ENCODE peak calls at places on chromosomes 3 and 15, in eight cellular contexts. L is nephron progenitor cell, Q is MCF 10A, U is dorsolateral prefrontal cortex, N is fibroblast of the aortic adventitia, H is sigmoid colon, Y is gastrocnemius medialis, X is heart left ventricle. B is an unnamed sample.

GRCh38 chr3:185042357-185042756 is 110.5 kb downstream of the C3orf70 start:
- DNase-seq in U (no peak), X (no peak), Y (no peak), Q (no peak), L (no peak), N (no peak), H (no peak), B (no peak)

GRCh38 chr3:173993299-173993698 is 595.8 kb downstream of the NLGN1 start:
- DNase-seq in Q (peak; percentile 40), X (no peak), H (no peak), N (peak; percentile 49), Y (no peak), U (no peak), L (no peak), B (no peak)

GRCh38 chr15:81432179-81432578 is 58.2 kb upstream of the TMC3 start:
- DNase-seq in H (no peak), L (no peak), U (no peak), N (no peak), Y (no peak), Q (no peak), X (no peak), B (no peak)

GRCh38 chr3:131396170-131396569 is 14.6 kb downstream of the NUDT16 start:
- DNase-seq in Q (no peak), N (peak; percentile 68), Y (peak; percentile 40), H (peak; percentile 75), U (no peak), L (no peak), X (no peak), B (no peak)

GRCh38 chr3:51975857-51976549 is 1.1 kb downstream of the ABHD14A start:
- DNase-seq in Y (no peak), U (peak; percentile 90), Q (no peak), H (peak; percentile 91), X (peak; percentile 82), N (peak; percentile 49), L (peak; percentile 84), B (no peak)

GRCh38 chr3:9435320-9435719 is 37.9 kb downstream of the SETD5 start:
- DNase-seq in X (no peak), U (no peak), Q (no peak), L (no peak), H (no peak), Y (no peak), N (no peak), B (no peak)

GRCh38 chr3:126076140-126076539 is 7.8 kb downstream of the SLC41A3 start:
- DNase-seq in L (no peak), H (no peak), X (no peak), Y (no peak), U (no peak), N (no peak), Q (no peak), B (no peak)

GRCh38 chr3:134799393-134799792 is 4.3 kb downstream of the EPHB1 start:
- DNase-seq in L (no peak), N (peak; percentile 51), X (no peak), H (no peak), U (no peak), Q (no peak), Y (peak; percentile 32), B (no peak)

GRCh38 chr15:66955001-66955516 is 110.3 kb upstream of the SMAD3 start:
- DNase-seq in U (no peak), Q (no peak), N (no peak), L (no peak), X (no peak), H (no peak), Y (no peak), B (no peak)

GRCh38 chr3:153901991-153902390 is 219.2 kb upstream of the ARHGEF26 start:
- DNase-seq in L (no peak), Y (no peak), H (no peak), X (no peak), U (no peak), Q (no peak), N (peak; percentile 22), B (no peak)

GRCh38 chr3:124572851-124573405 is 157.3 kb upstream of the UMPS start:
- DNase-seq in X (no peak), L (no peak), Y (no peak), Q (no peak), U (no peak), H (no peak), N (no peak), B (no peak)

GRCh38 chr3:108092556-108092955 is 1.7 kb upstream of the CD47 start:
- DNase-seq in U (no peak), Y (no peak), Q (no peak), X (no peak), L (no peak), N (no peak), H (no peak), B (no peak)

GRCh38 chr15:64622410-64623260 is 152.8 kb downstream of the RBPMS2 start:
- DNase-seq in X (no peak), N (no peak), L (no peak), U (no peak), Q (no peak), H (no peak), Y (no peak), B (no peak)

GRCh38 chr3:184234671-184235380 is 5.4 kb downstream of the VWA5B2 start:
- DNase-seq in L (no peak), Q (no peak), N (no peak), Y (no peak), U (no peak), X (no peak), H (no peak), B (peak; percentile 11)

GRCh38 chr3:172666873-172667694 is 43.8 kb downstream of the NCEH1 start:
- DNase-seq in Y (peak; percentile 59), Q (peak; percentile 90), L (peak; percentile 82), X (no peak), U (peak; percentile 52), N (peak; percentile 90), H (peak; percentile 85), B (peak; percentile 47)

GRCh38 chr3:65914740-65915366 is 123.9 kb downstream of the MAGI1 start:
- DNase-seq in H (no peak), L (no peak), U (no peak), Q (peak; percentile 18), Y (no peak), X (no peak), N (no peak), B (no peak)
- TF ChIP-seq CTCF in H (no peak), L (no peak), U (no peak), Q (peak; percentile 31), Y (no peak), X (peak; percentile 16), N (peak; percentile 23), B (peak; percentile 15)

DNA sequence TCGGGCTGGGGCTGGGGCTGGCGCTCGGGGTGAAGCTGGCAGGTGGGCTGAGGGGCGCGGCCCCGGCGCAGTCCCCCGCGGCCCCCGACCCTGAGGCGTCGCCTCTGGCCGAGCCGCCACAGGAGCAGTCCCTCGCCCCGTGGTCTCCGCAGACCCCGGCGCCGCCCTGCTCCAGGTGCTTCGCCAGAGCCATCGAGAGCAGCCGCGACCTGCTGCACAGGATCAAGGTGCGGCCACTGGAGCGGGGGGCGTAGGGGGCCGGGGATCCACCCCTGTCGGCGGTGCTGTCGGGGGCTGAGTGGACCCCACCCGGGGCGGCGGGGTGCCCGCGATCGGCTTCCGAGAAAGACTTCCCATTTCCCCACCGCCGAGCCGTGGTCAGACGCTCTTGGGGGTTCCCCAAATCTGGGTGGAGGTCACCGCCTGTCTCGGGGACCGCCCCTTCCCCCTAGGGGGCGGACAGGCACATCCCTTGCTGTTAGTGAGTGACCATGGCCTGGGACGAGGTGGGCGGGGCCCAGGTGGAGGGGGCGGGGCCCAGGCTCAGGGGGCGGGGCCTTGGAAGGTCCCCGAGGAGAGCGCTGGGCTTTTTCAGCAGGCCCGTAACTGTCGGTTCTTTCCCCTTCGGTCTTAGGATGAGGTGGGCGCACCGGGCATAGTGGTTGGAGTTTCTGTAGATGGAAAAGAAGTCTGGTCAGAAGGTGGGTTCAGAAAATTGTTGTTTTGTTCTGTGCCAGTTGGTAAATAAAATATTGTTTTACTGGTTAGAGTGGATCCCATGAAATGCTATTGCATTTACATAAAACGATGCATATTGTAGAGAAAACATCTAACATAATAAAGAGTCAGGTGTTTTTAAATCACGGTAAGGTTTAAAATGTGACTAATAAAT is 587 bp downstream of the LACTB start:
- DNase-seq in U (peak; percentile 83), Y (peak; percentile 80), N (peak; percentile 72), H (peak; percentile 93), X (peak; percentile 92), Q (peak; percentile 84), L (peak; percentile 84), B (peak; percentile 53)
- TF ChIP-seq CTCF in U (peak; percentile 57), Y (no peak), N (no peak), H (no peak), X (peak; percentile 22), Q (no peak), L (no peak), B (no peak)

GRCh38 chr3:71031914-71032521 is 551.5 kb downstream of the FOXP1 start:
- DNase-seq in N (peak; percentile 27), Q (no peak), X (peak; percentile 59), Y (no peak), H (peak; percentile 66), U (no peak), L (no peak), B (no peak)

GRCh38 chr3:71039332-71039731 is 544.2 kb downstream of the FOXP1 start:
- DNase-seq in H (no peak), Q (no peak), U (no peak), N (no peak), Y (no peak), X (no peak), L (no peak), B (no peak)

GRCh38 chr3:71035314-71035713 is 548.2 kb downstream of the FOXP1 start:
- DNase-seq in Y (no peak), L (no peak), H (no peak), X (no peak), Q (peak; percentile 58), U (no peak), N (peak; percentile 51), B (no peak)

GRCh38 chr3:71033681-71034220 is 549.8 kb downstream of the FOXP1 start:
- DNase-seq in H (no peak), U (no peak), X (no peak), Q (no peak), Y (no peak), N (no peak), L (no peak), B (no peak)

GRCh38 chr3:71035886-71036285 is 547.6 kb downstream of the FOXP1 start:
- DNase-seq in X (no peak), L (no peak), Y (no peak), U (no peak), Q (no peak), H (no peak), N (no peak), B (no peak)
- TF ChIP-seq CTCF in X (no peak), L (no peak), Y (no peak), U (no peak), Q (no peak), H (no peak), N (no peak), B (no peak)

GRCh38 chr3:42653303-42653559 is 266 bp upstream of the ZBTB47 start:
- DNase-seq in H (no peak), U (no peak), N (no peak), L (no peak), Y (no peak), Q (no peak), X (no peak), B (no peak)

GRCh38 chr3:42655980-42656679 is 2.6 kb downstream of the ZBTB47 start:
- DNase-seq in H (no peak), U (peak; percentile 58), X (no peak), L (no peak), Q (peak; percentile 71), N (peak; percentile 68), Y (no peak), B (no peak)

GRCh38 chr3:42653560-42654330 is at the start of gene ZBTB47:
- DNase-seq in Q (no peak), H (peak; percentile 88), X (peak; percentile 86), N (peak; percentile 46), Y (no peak), L (no peak), U (peak; percentile 66), B (no peak)

GRCh38 chr3:42655331-42655888 is 1.9 kb downstream of the ZBTB47 start:
- DNase-seq in Q (no peak), U (peak; percentile 63), Y (no peak), H (peak; percentile 83), N (no peak), L (no peak), X (no peak), B (no peak)

GRCh38 chr3:42654331-42655201 is 1.1 kb downstream of the ZBTB47 start:
- DNase-seq in Y (no peak), U (peak; percentile 90), H (peak; percentile 88), N (peak; percentile 47), X (peak; percentile 79), L (peak; percentile 76), Q (no peak), B (peak; percentile 85)
- TF ChIP-seq CTCF in Y (no peak), U (peak; percentile 38), H (no peak), N (no peak), X (peak; percentile 25), L (no peak), Q (no peak), B (no peak)